ENCODE peak calls at places on chromosomes 13 and 19, in eight cellular contexts. V, I, P, D, T, S, N and Q are unnamed samples.

GRCh38 chr13:25170554-25171107 is 1.5 kb downstream of the AMER2 start:
- DNase-seq in I (no peak), P (no peak), T (no peak), S (no peak), V (no peak), D (peak), N (no peak), Q (peak)

GRCh38 chr13:80469105-80469840 is 128.3 kb upstream of the SPRY2 start:
- DNase-seq in N (no peak), S (no peak), T (no peak), P (no peak), D (no peak), V (no peak), I (no peak), Q (no peak)

GRCh38 chr13:43348397-43348796 is 325.0 kb downstream of the DNAJC15 start:
- DNase-seq in P (peak), V (peak), D (no peak), I (no peak), T (no peak), S (peak), N (no peak), Q (no peak)

GRCh38 chr13:77345150-77345780 is 18.4 kb upstream of the MYCBP2 start:
- DNase-seq in N (no peak), S (no peak), V (no peak), P (no peak), D (peak), I (no peak), T (no peak), Q (no peak)

GRCh38 chr13:48068036-48068435 is 26.9 kb downstream of the MED4 start:
- DNase-seq in V (no peak), D (no peak), T (no peak), N (no peak), S (no peak), I (no peak), P (no peak), Q (no peak)

GRCh38 chr19:46412034-46412982 is 1.1 kb downstream of the CCDC8 start:
- DNase-seq in V (no peak), N (no peak), T (peak), S (no peak), I (peak), P (no peak), D (no peak), Q (no peak)

GRCh38 chr13:50226515-50227147 is 211.4 kb downstream of the KCNRG start:
- DNase-seq in N (no peak), P (no peak), T (no peak), D (no peak), I (no peak), S (no peak), V (no peak), Q (no peak)

GRCh38 chr13:66879971-66880370 is 350.2 kb downstream of the PCDH9 start:
- DNase-seq in T (no peak), V (no peak), D (no peak), I (no peak), P (no peak), N (no peak), S (no peak), Q (no peak)

GRCh38 chr13:31896427-31896826 is 135.1 kb upstream of the FRY start:
- DNase-seq in V (peak), S (peak), T (no peak), N (no peak), P (peak), I (peak), D (peak), Q (peak)

GRCh38 chr13:33119886-33120543 is 103.8 kb downstream of the KL start:
- DNase-seq in T (no peak), I (no peak), N (no peak), P (peak), S (peak), D (no peak), V (peak), Q (no peak)

GRCh38 chr19:19075126-19075525 is 11.3 kb downstream of the SLC25A42 start:
- DNase-seq in P (no peak), N (no peak), I (no peak), D (no peak), T (no peak), S (no peak), V (no peak), Q (no peak)

GRCh38 chr19:45442408-45442926 is 18.8 kb upstream of the ERCC1 start:
- DNase-seq in I (no peak), S (no peak), V (no peak), N (no peak), D (no peak), P (no peak), T (no peak), Q (no peak)

GRCh38 chr19:3208317-3209207 is 15.9 kb upstream of the CELF5 start:
- DNase-seq in V (no peak), P (no peak), T (no peak), S (no peak), I (peak), N (no peak), D (no peak), Q (no peak)

GRCh38 chr13:30340367-30341184 is 33.2 kb upstream of the KATNAL1 start:
- DNase-seq in S (peak), I (peak), V (peak), P (peak), T (peak), D (no peak), N (peak), Q (peak)

GRCh38 chr19:1942078-1942933 is 1.3 kb downstream of the CSNK1G2 start:
- DNase-seq in P (peak), T (peak), S (peak), D (peak), I (peak), V (peak), N (peak), Q (peak)

GRCh38 chr13:102724923-102725322 is 30.1 kb upstream of the METTL21C start:
- DNase-seq in P (peak), D (peak), V (peak), I (no peak), S (peak), N (no peak), T (no peak), Q (no peak)
- TF ChIP-seq CTCF in P (peak), D (no peak), V (peak), I (peak), S (peak), N (no peak), T (no peak), Q (no peak)

DNA sequence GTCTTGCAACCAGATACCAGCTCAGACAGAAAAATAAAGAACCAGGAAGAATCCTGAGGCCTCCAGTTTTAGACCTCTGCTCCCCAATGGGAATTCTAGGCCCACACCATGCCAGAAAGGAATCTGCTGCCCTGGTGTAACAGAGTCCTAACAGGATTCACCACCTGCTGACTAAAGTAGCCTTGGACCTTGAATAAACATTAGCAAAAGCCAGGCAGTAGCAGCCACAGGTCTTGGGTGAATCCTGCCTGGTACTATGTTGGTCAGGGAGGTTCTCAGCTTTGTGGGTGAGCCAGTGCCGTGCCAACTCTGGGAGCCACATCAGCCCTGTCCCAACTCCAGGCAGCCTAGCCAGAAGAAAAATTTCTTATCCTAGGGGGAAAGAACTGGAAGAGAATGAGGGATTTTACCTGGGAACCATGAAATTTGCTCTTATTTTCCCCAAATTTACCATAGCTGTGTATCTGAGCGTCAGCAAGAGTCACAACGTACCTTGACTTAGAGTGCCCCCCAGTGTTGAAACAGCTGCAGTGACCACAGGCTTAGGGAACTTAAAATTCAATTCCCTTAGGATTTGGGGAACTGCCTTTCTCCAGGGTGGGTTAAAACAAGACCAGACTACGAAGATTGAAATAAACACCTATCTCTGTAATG is 1895.6 kb upstream of the PRR20A start:
- DNase-seq in S (no peak), P (no peak), I (no peak), T (peak), V (no peak), N (no peak), D (no peak), Q (no peak)
- TF ChIP-seq CTCF in S (peak), P (peak), I (no peak), T (no peak), V (peak), N (no peak), D (no peak), Q (no peak)

GRCh38 chr13:85864963-85865530 is 65.8 kb upstream of the SLITRK6 start:
- DNase-seq in N (no peak), V (peak), I (no peak), D (no peak), T (no peak), S (peak), P (peak), Q (peak)
- TF ChIP-seq CTCF in N (no peak), V (peak), I (no peak), D (no peak), T (no peak), S (peak), P (peak), Q (no peak)

DNA sequence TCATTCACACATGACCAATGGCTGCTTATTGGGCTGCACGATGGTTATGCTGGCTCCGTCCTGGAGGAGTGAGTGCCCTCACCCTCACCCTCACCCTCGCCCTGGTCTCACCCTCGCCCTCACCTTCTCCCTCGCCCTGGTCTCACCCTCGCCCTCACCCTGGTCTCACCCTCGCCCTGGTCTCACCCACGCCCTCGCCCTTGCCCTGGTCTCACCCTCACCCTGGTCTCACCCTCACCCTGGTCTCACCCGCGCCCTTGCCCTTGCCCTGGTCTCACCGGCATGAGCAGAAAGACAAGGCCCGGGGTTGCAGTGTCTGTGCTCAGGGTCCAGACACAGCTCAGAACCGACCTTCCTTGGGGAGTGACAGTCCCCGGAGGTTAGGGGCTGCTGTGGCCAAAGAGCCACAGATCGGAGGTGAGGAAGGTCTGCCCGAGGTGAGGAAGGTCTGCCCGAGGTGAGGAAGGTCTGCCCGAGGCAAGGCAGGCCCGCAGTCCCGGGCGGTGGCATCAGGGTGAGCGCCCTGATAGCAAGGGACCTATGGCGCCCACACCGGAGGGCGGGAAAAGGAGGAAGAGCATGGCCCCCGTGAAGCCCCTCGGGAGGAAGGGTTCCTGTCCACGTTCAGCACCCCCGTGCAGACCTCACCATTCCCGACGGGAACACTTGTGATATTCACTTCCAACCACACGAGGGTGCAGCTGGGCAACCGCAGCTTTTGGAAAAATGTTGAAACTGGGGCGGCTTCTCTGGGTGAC is 65.6 kb downstream of the MCF2L start:
- DNase-seq in V (peak), N (peak), P (peak), I (peak), S (peak), T (peak), D (no peak), Q (peak)
- TF ChIP-seq CTCF in V (peak), N (peak), P (peak), I (peak), S (peak), T (peak), D (no peak), Q (peak)

GRCh38 chr13:102141625-102142472 is 260.0 kb downstream of the FGF14 start:
- DNase-seq in T (no peak), V (no peak), S (peak), D (no peak), P (no peak), I (no peak), N (no peak), Q (no peak)
- TF ChIP-seq CTCF in T (peak), V (peak), S (peak), D (peak), P (peak), I (peak), N (no peak), Q (peak)

DNA sequence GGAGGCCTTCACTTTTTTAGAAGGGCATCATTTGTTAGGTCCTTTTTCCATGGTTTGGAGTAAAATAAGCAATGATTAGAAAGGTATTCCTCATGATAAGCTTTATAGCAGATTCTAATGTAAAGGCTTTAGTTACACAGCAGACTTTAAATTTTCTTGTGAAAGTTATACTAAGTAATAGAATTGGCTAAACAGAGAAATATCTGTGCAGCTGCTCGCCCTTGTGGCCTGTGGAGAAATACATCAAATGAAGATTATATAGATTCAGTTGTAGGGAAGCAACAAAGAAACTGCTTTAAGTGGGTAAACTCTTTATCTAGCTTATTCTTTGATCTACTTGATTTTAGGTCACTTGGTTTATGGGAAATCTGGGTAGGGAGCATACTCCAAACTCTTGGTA is 1269.7 kb upstream of the SPRY2 start:
- DNase-seq in I (no peak), V (no peak), T (peak), S (no peak), D (no peak), P (no peak), N (no peak), Q (no peak)
- TF ChIP-seq CTCF in I (no peak), V (no peak), T (peak), S (no peak), D (no peak), P (no peak), N (no peak), Q (no peak)

GRCh38 chr13:103403814-103404213 is 337.6 kb upstream of the SLC10A2 start:
- DNase-seq in I (no peak), P (no peak), D (no peak), T (no peak), V (no peak), S (no peak), N (no peak), Q (no peak)
- TF ChIP-seq CTCF in I (no peak), P (no peak), D (no peak), T (no peak), V (no peak), S (no peak), N (no peak), Q (no peak)

GRCh38 chr19:35225951-35226350 is 2.6 kb downstream of the FAM187B start:
- DNase-seq in S (no peak), T (no peak), V (no peak), I (no peak), P (no peak), N (no peak), D (no peak), Q (no peak)

GRCh38 chr19:35223856-35224505 is 4.6 kb downstream of the FAM187B start:
- DNase-seq in D (no peak), N (no peak), I (no peak), P (peak), T (no peak), V (peak), S (no peak), Q (no peak)

GRCh38 chr19:35223084-35223790 is 5.3 kb downstream of the FAM187B start:
- DNase-seq in V (no peak), S (no peak), P (no peak), N (no peak), D (no peak), T (no peak), I (no peak), Q (no peak)

GRCh38 chr19:35226748-35227147 is 1.8 kb downstream of the FAM187B start:
- DNase-seq in S (no peak), P (no peak), V (no peak), T (no peak), N (no peak), D (no peak), I (no peak), Q (no peak)

DNA sequence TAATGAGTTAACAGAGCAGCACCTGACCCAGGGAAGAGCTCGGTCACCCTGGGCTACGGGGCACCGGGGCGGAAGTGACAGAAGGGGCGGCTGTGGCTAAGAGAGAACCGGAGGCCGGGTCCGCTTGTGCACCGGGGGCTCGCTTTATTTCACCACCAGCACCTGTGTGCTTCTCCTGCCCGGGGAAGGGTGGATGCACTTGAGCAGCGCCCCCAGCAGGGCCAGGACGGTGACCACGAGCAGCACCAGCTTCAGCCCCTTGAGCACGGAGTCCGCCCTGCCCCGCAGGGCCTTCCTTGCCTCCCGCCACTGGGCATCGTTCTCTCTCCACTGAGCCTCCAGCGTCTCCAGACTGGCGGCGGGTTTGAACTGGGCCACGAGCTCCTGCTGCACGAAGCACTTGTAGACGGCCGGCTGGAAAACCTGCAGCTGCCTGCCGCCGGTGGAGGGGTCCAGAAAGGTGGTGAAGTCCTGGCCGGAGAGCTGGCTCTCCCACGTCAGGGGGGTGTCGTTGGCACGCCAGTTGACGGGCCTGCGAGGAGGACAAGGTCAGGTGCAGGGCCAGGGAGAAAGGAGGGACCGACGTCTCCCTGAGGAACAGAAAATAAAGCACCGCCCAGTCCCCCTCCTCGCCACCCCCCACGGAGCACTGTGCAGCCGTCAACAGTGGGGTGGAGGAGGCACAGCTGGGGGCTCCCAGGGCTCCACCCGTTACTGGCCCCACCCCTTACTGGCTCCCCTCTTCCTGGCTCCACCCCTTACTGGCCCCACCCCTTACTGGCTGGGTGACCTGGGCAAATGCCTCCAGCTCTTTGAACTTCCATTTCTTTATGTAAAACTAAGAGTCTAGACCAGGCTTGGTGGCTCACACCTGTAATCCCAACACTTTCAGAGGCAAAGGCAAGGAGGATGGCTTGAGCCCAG is 3.6 kb downstream of the FAM187B start:
- DNase-seq in I (no peak), P (no peak), D (peak), N (no peak), S (no peak), V (no peak), T (no peak), Q (no peak)
- TF ChIP-seq CTCF in I (no peak), P (no peak), D (no peak), N (no peak), S (no peak), V (no peak), T (no peak), Q (no peak)

GRCh38 chr13:52994865-52995264 is 33.7 kb upstream of the OLFM4 start:
- DNase-seq in S (no peak), I (no peak), N (no peak), T (no peak), P (no peak), D (no peak), V (no peak), Q (no peak)
- TF ChIP-seq CTCF in S (no peak), I (no peak), N (no peak), T (no peak), P (no peak), D (no peak), V (no peak), Q (no peak)

GRCh38 chr19:37779139-37780035 is at the start of gene ZNF573:
- DNase-seq in S (peak), I (peak), D (peak), V (peak), N (peak), P (peak), T (peak), Q (peak)
- TF ChIP-seq CTCF in S (peak), I (peak), D (peak), V (peak), N (no peak), P (no peak), T (peak), Q (no peak)